ENCODE peak calls at places on chromosomes 1 and 21, in four cellular contexts. One of them, this sample, is unnamed.

GRCh38 chr1:244862354-244862698 is 2.0 kb downstream of the HNRNPU start:
- DNase-seq in GM12878: no peak
- DNase-seq in sigmoid colon: no peak
- DNase-seq in ovary: no peak
- DNase-seq in this sample: no peak

GRCh38 chr1:50126962-50127715 is 18.4 kb downstream of the ELAVL4 start:
- DNase-seq in GM12878: no peak
- DNase-seq in sigmoid colon: no peak
- DNase-seq in ovary: no peak
- DNase-seq in this sample: no peak

GRCh38 chr1:56797079-56797685 is 22.0 kb downstream of the FYB2 start:
- DNase-seq in ovary: no peak
- DNase-seq in sigmoid colon: no peak
- DNase-seq in GM12878: no peak
- DNase-seq in this sample: no peak

GRCh38 chr21:25791321-25791720 is 56.5 kb downstream of the GABPA start:
- DNase-seq in sigmoid colon: no peak
- DNase-seq in ovary: no peak
- DNase-seq in GM12878: no peak
- DNase-seq in this sample: no peak

GRCh38 chr1:155929057-155929456 is 5.2 kb downstream of the KHDC4 start:
- DNase-seq in GM12878: no peak
- DNase-seq in sigmoid colon: no peak
- DNase-seq in ovary: no peak
- DNase-seq in this sample: no peak

GRCh38 chr1:19439464-19440171 is 45.7 kb downstream of the CAPZB start:
- DNase-seq in GM12878: no peak
- DNase-seq in ovary: peak; percentile 73
- DNase-seq in sigmoid colon: peak; percentile 87
- DNase-seq in this sample: no peak

GRCh38 chr1:156748670-156749428 is 2.6 kb downstream of the HDGF start:
- DNase-seq in GM12878: no peak
- DNase-seq in sigmoid colon: peak; percentile 87
- DNase-seq in ovary: peak; percentile 72
- DNase-seq in this sample: no peak

GRCh38 chr1:55580845-55581332 is 365.7 kb upstream of the USP24 start:
- DNase-seq in sigmoid colon: no peak
- DNase-seq in ovary: no peak
- DNase-seq in GM12878: no peak
- DNase-seq in this sample: peak; percentile 64

GRCh38 chr1:57824535-57824934 is 400.7 kb upstream of the DAB1 start:
- DNase-seq in sigmoid colon: no peak
- DNase-seq in ovary: no peak
- DNase-seq in GM12878: no peak
- DNase-seq in this sample: no peak

GRCh38 chr1:170231669-170232068 is 85.9 kb downstream of the NTMT2 start:
- DNase-seq in sigmoid colon: no peak
- DNase-seq in ovary: no peak
- DNase-seq in GM12878: no peak
- DNase-seq in this sample: no peak

GRCh38 chr1:30724175-30724574 is 790 bp upstream of the MATN1 start:
- DNase-seq in sigmoid colon: no peak
- DNase-seq in ovary: no peak
- DNase-seq in GM12878: no peak
- DNase-seq in this sample: no peak

GRCh38 chr1:30725450-30726095 is 2.2 kb upstream of the MATN1 start:
- DNase-seq in GM12878: no peak
- DNase-seq in sigmoid colon: no peak
- DNase-seq in ovary: no peak
- DNase-seq in this sample: no peak

GRCh38 chr1:30726254-30726653 is 2.9 kb upstream of the MATN1 start:
- DNase-seq in sigmoid colon: no peak
- DNase-seq in ovary: no peak
- DNase-seq in GM12878: no peak
- DNase-seq in this sample: no peak

GRCh38 chr1:30723296-30723897 is at the start of gene MATN1:
- DNase-seq in sigmoid colon: no peak
- DNase-seq in GM12878: no peak
- DNase-seq in ovary: no peak
- DNase-seq in this sample: no peak

DNA sequence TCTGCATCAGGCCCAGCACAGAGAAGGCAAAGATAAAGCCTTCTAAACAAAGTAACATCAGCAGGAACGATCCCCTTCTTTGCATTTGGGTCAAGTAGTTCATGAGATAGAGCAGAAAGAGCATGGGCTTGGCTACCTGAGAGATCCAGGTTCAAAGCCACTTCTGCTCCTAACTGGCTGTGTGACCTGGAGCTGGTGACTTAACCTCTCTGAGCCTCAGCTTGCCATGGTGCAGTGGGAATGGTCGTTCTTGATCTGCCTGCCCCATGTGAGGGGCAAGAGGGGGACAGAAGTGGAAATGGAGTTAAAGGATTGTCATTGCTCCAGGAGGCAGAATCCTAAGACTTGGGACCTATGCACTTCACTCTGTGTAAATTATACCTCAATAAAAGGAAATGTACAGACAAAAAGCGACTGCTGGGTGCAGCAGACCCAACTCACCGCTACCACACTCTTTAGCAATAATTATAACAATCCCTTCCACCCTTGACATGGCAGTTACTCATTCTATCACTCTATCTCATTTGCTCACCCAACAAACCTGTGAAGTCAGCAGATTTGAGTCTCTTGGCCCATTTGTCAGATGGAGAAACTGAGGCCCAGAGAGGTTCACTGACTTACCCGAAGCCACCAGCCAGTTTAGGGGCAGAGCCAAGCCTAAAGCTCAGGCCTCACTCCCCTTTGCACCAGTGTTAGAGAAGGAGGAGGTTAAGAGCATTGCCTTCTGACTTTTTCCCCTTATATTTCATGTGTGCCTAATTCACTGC is 1.5 kb upstream of the MATN1 start:
- DNase-seq in sigmoid colon: no peak
- DNase-seq in GM12878: no peak
- DNase-seq in ovary: no peak
- DNase-seq in this sample: no peak
- TF ChIP-seq EP300 in sigmoid colon: no peak
- TF ChIP-seq EP300 in GM12878: no peak
- TF ChIP-seq EP300 in ovary: no peak
- TF ChIP-seq EP300 in this sample: no peak

GRCh38 chr21:29130234-29130993 is at the start of gene MAP3K7CL:
- DNase-seq in GM12878: no peak
- DNase-seq in sigmoid colon: peak; percentile 81
- DNase-seq in ovary: no peak
- DNase-seq in this sample: no peak

GRCh38 chr21:29124645-29125044 is 5.8 kb upstream of the MAP3K7CL start:
- DNase-seq in sigmoid colon: no peak
- DNase-seq in GM12878: no peak
- DNase-seq in ovary: no peak
- DNase-seq in this sample: no peak

GRCh38 chr21:29121759-29122158 is 8.7 kb upstream of the MAP3K7CL start:
- DNase-seq in ovary: no peak
- DNase-seq in sigmoid colon: no peak
- DNase-seq in GM12878: peak; percentile 66
- DNase-seq in this sample: peak; percentile 21

GRCh38 chr21:29125979-29126378 is 4.5 kb upstream of the MAP3K7CL start:
- DNase-seq in sigmoid colon: no peak
- DNase-seq in ovary: no peak
- DNase-seq in GM12878: no peak
- DNase-seq in this sample: peak; percentile 17

GRCh38 chr21:29125199-29125598 is 5.2 kb upstream of the MAP3K7CL start:
- DNase-seq in sigmoid colon: no peak
- DNase-seq in ovary: no peak
- DNase-seq in GM12878: peak; percentile 71
- DNase-seq in this sample: no peak
- H3K4me1 ChIP-seq in sigmoid colon: no peaks in the 10 kb centered on the region
- H3K4me1 ChIP-seq in ovary: no peaks in the 10 kb centered on the region
- H3K4me1 ChIP-seq in GM12878: peaks cover 28% of the 10 kb centered on the region
- H3K4me1 ChIP-seq in this sample: no peaks in the 10 kb centered on the region

DNA sequence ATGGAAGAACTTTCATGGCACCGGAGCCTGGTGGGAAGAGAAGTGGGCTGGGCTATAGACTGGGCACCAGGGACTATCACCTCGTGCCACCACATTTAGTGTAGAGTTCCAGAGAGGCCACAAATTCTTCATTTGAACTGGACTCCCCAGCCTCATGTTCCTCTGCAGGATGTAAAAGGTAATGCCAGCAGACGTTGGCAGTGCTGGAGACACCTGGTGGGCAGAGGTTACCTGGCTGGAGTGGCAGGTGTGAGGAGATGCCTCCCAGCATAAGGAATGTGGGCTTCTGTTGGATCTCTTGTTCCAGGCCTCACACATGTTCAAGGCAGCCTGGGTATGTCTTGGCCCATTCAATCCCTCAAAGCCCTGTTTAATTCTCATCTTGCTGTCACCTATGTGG is 35.2 kb downstream of the TEX35 start:
- DNase-seq in ovary: no peak
- DNase-seq in GM12878: no peak
- DNase-seq in sigmoid colon: no peak
- DNase-seq in this sample: no peak
- TF ChIP-seq CTCF in ovary: no peak
- TF ChIP-seq CTCF in GM12878: no peak
- TF ChIP-seq CTCF in sigmoid colon: no peak
- TF ChIP-seq CTCF in this sample: no peak

GRCh38 chr1:202067188-202067977 is 55.3 kb upstream of the GPR37L1 start:
- DNase-seq in sigmoid colon: no peak
- DNase-seq in GM12878: no peak
- DNase-seq in ovary: no peak
- DNase-seq in this sample: no peak
- TF ChIP-seq EP300 in sigmoid colon: no peak
- TF ChIP-seq EP300 in GM12878: no peak
- TF ChIP-seq EP300 in ovary: no peak
- TF ChIP-seq EP300 in this sample: no peak

DNA sequence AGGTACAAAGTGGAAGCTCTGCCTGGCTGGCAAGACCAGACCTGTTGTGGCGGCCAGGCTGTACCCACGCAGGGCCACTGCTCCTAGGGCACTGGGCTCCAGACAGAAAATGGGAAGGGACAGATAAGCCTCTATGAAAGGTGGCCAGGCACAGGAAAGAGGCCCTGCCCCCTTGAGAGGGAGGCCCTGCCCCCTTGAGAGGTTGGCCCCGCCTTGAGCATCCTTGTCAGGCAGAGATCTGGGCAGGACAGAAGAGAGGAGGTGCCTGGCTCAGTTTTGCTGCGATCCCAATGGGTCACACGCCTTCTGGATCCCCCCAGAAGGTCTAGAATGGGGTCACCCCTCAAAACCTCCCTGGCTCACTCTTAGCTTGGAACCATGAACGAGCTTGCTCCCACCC is 17.4 kb upstream of the ECE1 start:
- DNase-seq in ovary: no peak
- DNase-seq in sigmoid colon: peak; percentile 81
- DNase-seq in GM12878: no peak
- DNase-seq in this sample: no peak
- H3K4me1 ChIP-seq in ovary: peaks cover 29% of the 10 kb centered on the region
- H3K4me1 ChIP-seq in sigmoid colon: no peaks in the 10 kb centered on the region
- H3K4me1 ChIP-seq in GM12878: no peaks in the 10 kb centered on the region
- H3K4me1 ChIP-seq in this sample: peaks cover 45% of the 10 kb centered on the region

GRCh38 chr1:48018799-48019198 is 21.6 kb upstream of the TRABD2B start:
- DNase-seq in sigmoid colon: no peak
- DNase-seq in GM12878: no peak
- DNase-seq in ovary: no peak
- DNase-seq in this sample: no peak

GRCh38 chr1:48023488-48023887 is 26.3 kb upstream of the TRABD2B start:
- DNase-seq in GM12878: no peak
- DNase-seq in ovary: no peak
- DNase-seq in sigmoid colon: no peak
- DNase-seq in this sample: no peak

GRCh38 chr1:48022306-48022705 is 25.1 kb upstream of the TRABD2B start:
- DNase-seq in sigmoid colon: no peak
- DNase-seq in ovary: no peak
- DNase-seq in GM12878: no peak
- DNase-seq in this sample: no peak

GRCh38 chr1:48019714-48020315 is 22.6 kb upstream of the TRABD2B start:
- DNase-seq in sigmoid colon: peak; percentile 79
- DNase-seq in ovary: no peak
- DNase-seq in GM12878: no peak
- DNase-seq in this sample: no peak

GRCh38 chr1:48021792-48022191 is 24.6 kb upstream of the TRABD2B start:
- DNase-seq in ovary: no peak
- DNase-seq in GM12878: no peak
- DNase-seq in sigmoid colon: no peak
- DNase-seq in this sample: no peak
- TF ChIP-seq CTCF in ovary: no peak
- TF ChIP-seq CTCF in GM12878: no peak
- TF ChIP-seq CTCF in sigmoid colon: no peak
- TF ChIP-seq CTCF in this sample: no peak

GRCh38 chr21:15439726-15440125 is 290.1 kb upstream of the USP25 start:
- DNase-seq in ovary: no peak
- DNase-seq in sigmoid colon: no peak
- DNase-seq in GM12878: no peak
- DNase-seq in this sample: no peak
- TF ChIP-seq EP300 in ovary: no peak
- TF ChIP-seq EP300 in sigmoid colon: no peak
- TF ChIP-seq EP300 in GM12878: no peak
- TF ChIP-seq EP300 in this sample: no peak

GRCh38 chr1:110118636-110119396 is 6.6 kb downstream of the UBL4B start:
- DNase-seq in sigmoid colon: peak; percentile 39
- DNase-seq in ovary: no peak
- DNase-seq in GM12878: no peak
- DNase-seq in this sample: no peak
- H3K4me1 ChIP-seq in sigmoid colon: no peaks in the 10 kb centered on the region
- H3K4me1 ChIP-seq in ovary: no peaks in the 10 kb centered on the region
- H3K4me1 ChIP-seq in GM12878: no peaks in the 10 kb centered on the region
- H3K4me1 ChIP-seq in this sample: no peaks in the 10 kb centered on the region

GRCh38 chr1:166017395-166017794 is 149.4 kb downstream of the FAM78B start:
- DNase-seq in GM12878: no peak
- DNase-seq in sigmoid colon: no peak
- DNase-seq in ovary: no peak
- DNase-seq in this sample: no peak
- TF ChIP-seq CTCF in GM12878: peak; percentile 27
- TF ChIP-seq CTCF in sigmoid colon: no peak
- TF ChIP-seq CTCF in ovary: no peak
- TF ChIP-seq CTCF in this sample: no peak

GRCh38 chr1:218284917-218285635 is at the start of gene RRP15:
- DNase-seq in sigmoid colon: peak; percentile 94
- DNase-seq in GM12878: peak; percentile 48
- DNase-seq in ovary: peak; percentile 86
- DNase-seq in this sample: peak; percentile 98
- TF ChIP-seq EP300 in sigmoid colon: no peak
- TF ChIP-seq EP300 in GM12878: no peak
- TF ChIP-seq EP300 in ovary: no peak
- TF ChIP-seq EP300 in this sample: no peak